ENCODE peak calls at places on chromosomes 3 and 15, in ten cellular contexts. M, S, O, J, D, B, Q, H, I and E are unnamed samples.

GRCh38 chr15:49815937-49816336 is 195.1 kb downstream of the DTWD1 start:
- DNase-seq in B (peak), S (peak), I (peak), M (no peak), O (peak), D (no peak), Q (no peak), H (no peak), J (peak), E (no peak)

GRCh38 chr3:19348929-19349564 is 200.7 kb downstream of the KCNH8 start:
- DNase-seq in D (no peak), Q (no peak), S (peak), I (peak), J (peak), B (peak), H (no peak), M (no peak), O (peak), E (no peak)

GRCh38 chr15:40302288-40302886 is 5.3 kb downstream of the PLCB2 start:
- DNase-seq in H (no peak), O (no peak), Q (no peak), D (no peak), M (no peak), J (no peak), S (no peak), I (no peak), B (no peak), E (no peak)

GRCh38 chr3:30186741-30187219 is 419.6 kb upstream of the TGFBR2 start:
- DNase-seq in D (no peak), B (no peak), O (no peak), M (no peak), J (no peak), Q (no peak), S (no peak), I (no peak), H (no peak), E (no peak)

GRCh38 chr3:61452536-61452991 is 108.8 kb upstream of the PTPRG start:
- DNase-seq in O (peak), Q (no peak), S (peak), I (no peak), H (no peak), B (peak), J (no peak), M (no peak), D (no peak), E (no peak)

GRCh38 chr3:63051920-63052319 is 176.7 kb upstream of the CADPS start:
- DNase-seq in O (no peak), H (no peak), M (no peak), D (no peak), Q (no peak), S (peak), J (no peak), I (no peak), B (peak), E (no peak)

GRCh38 chr3:82416828-82417227 is 655.4 kb upstream of the GBE1 start:
- DNase-seq in J (no peak), S (no peak), O (no peak), H (no peak), B (no peak), Q (no peak), I (no peak), M (no peak), D (no peak), E (no peak)

GRCh38 chr3:193930247-193930646 is 205.7 kb upstream of the HES1 start:
- DNase-seq in O (no peak), M (no peak), B (no peak), I (no peak), J (no peak), H (no peak), S (no peak), D (no peak), Q (no peak), E (no peak)

GRCh38 chr3:71784914-71785593 is at the start of gene PROK2:
- DNase-seq in D (no peak), I (no peak), J (peak), B (no peak), S (no peak), Q (peak), O (no peak), M (no peak), H (no peak), E (no peak)

GRCh38 chr15:27834684-27835083 is 264.4 kb downstream of the OCA2 start:
- DNase-seq in M (no peak), D (no peak), S (no peak), Q (no peak), H (no peak), I (no peak), B (no peak), J (no peak), O (no peak), E (no peak)

GRCh38 chr3:130905551-130905950 is 11.7 kb downstream of the ATP2C1 start:
- DNase-seq in O (peak), I (peak), J (no peak), B (no peak), M (no peak), S (peak), Q (no peak), H (no peak), D (no peak), E (no peak)

GRCh38 chr3:133491481-133492059 is 81.9 kb upstream of the CDV3 start:
- DNase-seq in D (no peak), H (no peak), J (no peak), O (no peak), B (no peak), S (no peak), M (no peak), I (no peak), Q (no peak), E (no peak)

GRCh38 chr3:116020495-116020894 is 397.2 kb downstream of the GAP43 start:
- DNase-seq in J (no peak), H (no peak), M (no peak), I (no peak), S (no peak), D (no peak), B (no peak), O (no peak), Q (no peak), E (no peak)

GRCh38 chr3:59101091-59101738 is 51.4 kb upstream of the CFAP20DC start:
- DNase-seq in J (no peak), M (no peak), D (no peak), S (peak), H (no peak), O (no peak), B (peak), Q (no peak), I (no peak), E (no peak)

GRCh38 chr3:146375214-146375613 is 94.1 kb downstream of the PLSCR2 start:
- DNase-seq in O (peak), J (no peak), S (peak), D (no peak), M (no peak), Q (no peak), B (no peak), H (no peak), I (no peak), E (no peak)

GRCh38 chr15:52098328-52098727 is 14.2 kb downstream of the BCL2L10 start:
- DNase-seq in B (no peak), M (no peak), Q (no peak), J (no peak), S (no peak), O (peak), I (peak), H (no peak), D (no peak), E (no peak)

GRCh38 chr3:65672876-65673815 is 365.6 kb downstream of the MAGI1 start:
- DNase-seq in Q (no peak), B (peak), H (peak), S (peak), M (no peak), I (peak), J (peak), D (no peak), O (peak), E (peak)

GRCh38 chr15:85614059-85614458 is 180.7 kb downstream of the KLHL25 start:
- DNase-seq in I (no peak), S (no peak), O (no peak), B (no peak), H (no peak), D (no peak), J (no peak), M (no peak), Q (no peak), E (no peak)

GRCh38 chr3:112681822-112682325 is 40.9 kb upstream of the CCDC80 start:
- DNase-seq in I (peak), D (no peak), J (no peak), B (peak), Q (no peak), O (peak), H (no peak), M (no peak), S (peak), E (no peak)

GRCh38 chr3:46298871-46299607 is 54.9 kb upstream of the CCR2 start:
- DNase-seq in I (no peak), H (no peak), S (no peak), D (no peak), B (no peak), J (peak), O (no peak), Q (peak), M (no peak), E (no peak)

GRCh38 chr3:173876476-173876875 is 478.9 kb downstream of the NLGN1 start:
- DNase-seq in Q (no peak), B (no peak), S (no peak), H (no peak), O (peak), M (no peak), J (no peak), I (peak), D (no peak), E (no peak)

GRCh38 chr3:40137586-40138295 is 171.8 kb upstream of the EIF1B start:
- DNase-seq in S (peak), Q (no peak), O (peak), J (no peak), D (no peak), M (no peak), H (no peak), B (peak), I (no peak), E (no peak)